ENCODE peak calls at places on chromosomes 12 and 14, in eight cellular contexts. M, F, W, J, D, I, Y and P are unnamed samples. For H3K9me3 and H3K4me1, the result is how much of the 10 kb centered on the place peaks cover.

GRCh38 chr14:58746701-58747100 is 108.9 kb downstream of the DACT1 start:
- DNase-seq in M (no peak), F (no peak), W (no peak), J (no peak), D (no peak), I (no peak), Y (no peak), P (no peak)

GRCh38 chr12:130715996-130716917 is at the start of gene RIMBP2:
- DNase-seq in M (peak), F (peak), W (no peak), J (peak), D (peak), I (no peak), Y (no peak), P (no peak)

GRCh38 chr12:6533653-6534157 is 612 bp upstream of the GAPDH start:
- DNase-seq in M (peak), F (peak), W (peak), J (no peak), D (peak), I (peak), Y (peak), P (no peak)

GRCh38 chr14:96178674-96179321 is 25.8 kb upstream of the BDKRB2 start:
- DNase-seq in M (no peak), F (no peak), W (no peak), J (no peak), D (no peak), I (no peak), Y (no peak), P (no peak)

GRCh38 chr12:7712841-7713442 is 1.7 kb downstream of the DPPA3 start:
- DNase-seq in M (peak), F (no peak), W (no peak), J (no peak), D (no peak), I (no peak), Y (no peak), P (no peak)

GRCh38 chr14:32408018-32408417 is 78.9 kb downstream of the AKAP6 start:
- DNase-seq in M (no peak), F (peak), W (no peak), J (no peak), D (peak), I (no peak), Y (no peak), P (no peak)

GRCh38 chr12:31353730-31354708 is 28.1 kb upstream of the SINHCAF start:
- DNase-seq in M (no peak), F (peak), W (no peak), J (no peak), D (no peak), I (no peak), Y (no peak), P (no peak)

GRCh38 chr12:24742378-24742777 is 206.5 kb downstream of the BCAT1 start:
- DNase-seq in M (no peak), F (no peak), W (no peak), J (no peak), D (peak), I (no peak), Y (no peak), P (no peak)

GRCh38 chr12:132236129-132236929 is 92.1 kb downstream of the NOC4L start:
- DNase-seq in M (no peak), F (no peak), W (no peak), J (no peak), D (no peak), I (no peak), Y (no peak), P (no peak)

GRCh38 chr14:101061411-101062064 is 158.0 kb upstream of the RTL1 start:
- DNase-seq in M (no peak), F (no peak), W (peak), J (no peak), D (no peak), I (no peak), Y (no peak), P (no peak)

GRCh38 chr14:69300601-69301221 is 40.8 kb downstream of the GALNT16 start:
- DNase-seq in M (no peak), F (no peak), W (peak), J (no peak), D (no peak), I (no peak), Y (no peak), P (peak)

GRCh38 chr14:53696217-53696965 is 260.2 kb downstream of the BMP4 start:
- DNase-seq in M (no peak), F (peak), W (no peak), J (peak), D (no peak), I (no peak), Y (no peak), P (no peak)

GRCh38 chr12:131264625-131265024 is 310.9 kb downstream of the ADGRD1 start:
- DNase-seq in M (no peak), F (no peak), W (no peak), J (no peak), D (no peak), I (no peak), Y (no peak), P (no peak)

GRCh38 chr14:50792058-50792477 is 38.9 kb downstream of the NIN start:
- DNase-seq in M (no peak), F (no peak), W (no peak), J (no peak), D (no peak), I (no peak), Y (no peak), P (no peak)

GRCh38 chr12:57621497-57622292 is 10.5 kb downstream of the ARHGEF25 start:
- DNase-seq in M (peak), F (peak), W (peak), J (no peak), D (no peak), I (no peak), Y (peak), P (peak)

GRCh38 chr14:57578427-57579220 is 85.0 kb upstream of the CCDC198 start:
- DNase-seq in M (no peak), F (no peak), W (no peak), J (no peak), D (no peak), I (no peak), Y (no peak), P (no peak)

GRCh38 chr12:114903394-114903748 is 219.4 kb upstream of the TBX3 start:
- DNase-seq in M (no peak), F (no peak), W (no peak), J (no peak), D (no peak), I (no peak), Y (no peak), P (no peak)

GRCh38 chr12:65638324-65638723 is 186.0 kb upstream of the HMGA2 start:
- DNase-seq in M (no peak), F (no peak), W (no peak), J (no peak), D (no peak), I (no peak), Y (no peak), P (no peak)

GRCh38 chr12:29376118-29376517 is 4.9 kb downstream of the ERGIC2 start:
- DNase-seq in M (no peak), F (no peak), W (no peak), J (no peak), D (no peak), I (no peak), Y (no peak), P (no peak)

GRCh38 chr12:52260351-52261210 is 13.9 kb upstream of the KRT86 start:
- DNase-seq in M (no peak), F (no peak), W (no peak), J (no peak), D (no peak), I (no peak), Y (no peak), P (no peak)

GRCh38 chr12:124919646-124920352 is 5.3 kb upstream of the UBC start:
- DNase-seq in M (peak), F (no peak), W (no peak), J (peak), D (no peak), I (no peak), Y (no peak), P (no peak)

GRCh38 chr14:99950191-99950590 is 115.0 kb upstream of the EVL start:
- DNase-seq in M (no peak), F (no peak), W (no peak), J (no peak), D (no peak), I (no peak), Y (no peak), P (no peak)

GRCh38 chr12:28242888-28243633 is 52.8 kb downstream of the CCDC91 start:
- DNase-seq in M (no peak), F (no peak), W (no peak), J (no peak), D (no peak), I (no peak), Y (no peak), P (no peak)

GRCh38 chr14:26597136-26598080 is at the start of gene NOVA1:
- DNase-seq in M (peak), F (peak), W (peak), J (no peak), D (peak), I (peak), Y (no peak), P (no peak)

GRCh38 chr12:45227668-45228067 is 11.8 kb downstream of the ANO6 start:
- DNase-seq in M (no peak), F (no peak), W (no peak), J (no peak), D (no peak), I (no peak), Y (no peak), P (no peak)

GRCh38 chr12:102833687-102834435 is 83.2 kb downstream of the PAH start:
- DNase-seq in M (peak), F (peak), W (no peak), J (no peak), D (no peak), I (no peak), Y (no peak), P (no peak)

GRCh38 chr12:54840293-54840692 is 14.0 kb upstream of the MUCL1 start:
- DNase-seq in M (no peak), F (no peak), W (no peak), J (no peak), D (no peak), I (no peak), Y (no peak), P (no peak)

GRCh38 chr12:106551410-106551809 is 31.4 kb upstream of the RFX4 start:
- DNase-seq in M (no peak), F (no peak), W (no peak), J (no peak), D (no peak), I (no peak), Y (no peak), P (no peak)

GRCh38 chr12:42076976-42077375 is 67.7 kb downstream of the GXYLT1 start:
- DNase-seq in M (no peak), F (no peak), W (no peak), J (no peak), D (no peak), I (no peak), Y (no peak), P (no peak)

GRCh38 chr12:108299516-108299915 is 39.6 kb downstream of the CMKLR1 start:
- DNase-seq in M (no peak), F (no peak), W (no peak), J (no peak), D (no peak), I (no peak), Y (no peak), P (no peak)

GRCh38 chr12:121797937-121798801 is 4.7 kb upstream of the RHOF start:
- DNase-seq in M (no peak), F (peak), W (peak), J (no peak), D (peak), I (peak), Y (no peak), P (no peak)

GRCh38 chr14:64747327-64747726 is 43.1 kb downstream of the PLEKHG3 start:
- DNase-seq in M (no peak), F (no peak), W (no peak), J (no peak), D (no peak), I (no peak), Y (no peak), P (no peak)

GRCh38 chr14:64748521-64748920 is 44.3 kb downstream of the PLEKHG3 start:
- DNase-seq in M (no peak), F (no peak), W (no peak), J (no peak), D (no peak), I (no peak), Y (no peak), P (no peak)

GRCh38 chr14:64745511-64746041 is 41.4 kb downstream of the PLEKHG3 start:
- DNase-seq in M (no peak), F (no peak), W (no peak), J (no peak), D (peak), I (no peak), Y (no peak), P (no peak)

GRCh38 chr14:64748995-64749714 is 44.9 kb downstream of the PLEKHG3 start:
- DNase-seq in M (no peak), F (no peak), W (no peak), J (no peak), D (no peak), I (no peak), Y (no peak), P (no peak)

GRCh38 chr14:64746298-64747250 is 42.4 kb downstream of the PLEKHG3 start:
- DNase-seq in M (no peak), F (no peak), W (no peak), J (no peak), D (no peak), I (no peak), Y (no peak), P (no peak)
- H3K9me3 ChIP-seq in M (under half), F (under half), W (under half), J (under half), D (under half), I (under half), Y (under half), P (under half)

GRCh38 chr12:92551853-92552397 is 150.9 kb upstream of the PLEKHG7 start:
- DNase-seq in M (no peak), F (peak), W (no peak), J (peak), D (no peak), I (no peak), Y (no peak), P (no peak)

GRCh38 chr12:92551210-92551609 is 151.6 kb upstream of the PLEKHG7 start:
- DNase-seq in M (no peak), F (no peak), W (no peak), J (no peak), D (no peak), I (no peak), Y (no peak), P (no peak)

GRCh38 chr12:92552412-92553108 is 150.2 kb upstream of the PLEKHG7 start:
- DNase-seq in M (no peak), F (peak), W (no peak), J (peak), D (no peak), I (no peak), Y (no peak), P (no peak)

GRCh38 chr12:92554316-92554905 is 148.4 kb upstream of the PLEKHG7 start:
- DNase-seq in M (no peak), F (no peak), W (no peak), J (no peak), D (no peak), I (no peak), Y (no peak), P (no peak)

GRCh38 chr12:92553389-92553788 is 149.4 kb upstream of the PLEKHG7 start:
- DNase-seq in M (no peak), F (no peak), W (no peak), J (peak), D (peak), I (no peak), Y (no peak), P (no peak)
- H3K4me1 ChIP-seq in M (under half), F (under half), W (under half), J (under half), D (under half), I (under half), Y (under half), P (under half)

GRCh38 chr14:36751116-36751515 is 89.5 kb downstream of the PAX9 start:
- DNase-seq in M (no peak), F (peak), W (no peak), J (no peak), D (no peak), I (no peak), Y (no peak), P (no peak)

GRCh38 chr14:36746907-36747306 is 85.2 kb downstream of the PAX9 start:
- DNase-seq in M (no peak), F (no peak), W (no peak), J (no peak), D (no peak), I (no peak), Y (no peak), P (no peak)

GRCh38 chr14:36748814-36749213 is 87.2 kb downstream of the PAX9 start:
- DNase-seq in M (no peak), F (no peak), W (no peak), J (no peak), D (no peak), I (no peak), Y (no peak), P (no peak)

GRCh38 chr14:36750244-36750643 is 88.6 kb downstream of the PAX9 start:
- DNase-seq in M (no peak), F (no peak), W (no peak), J (peak), D (no peak), I (no peak), Y (no peak), P (no peak)

DNA sequence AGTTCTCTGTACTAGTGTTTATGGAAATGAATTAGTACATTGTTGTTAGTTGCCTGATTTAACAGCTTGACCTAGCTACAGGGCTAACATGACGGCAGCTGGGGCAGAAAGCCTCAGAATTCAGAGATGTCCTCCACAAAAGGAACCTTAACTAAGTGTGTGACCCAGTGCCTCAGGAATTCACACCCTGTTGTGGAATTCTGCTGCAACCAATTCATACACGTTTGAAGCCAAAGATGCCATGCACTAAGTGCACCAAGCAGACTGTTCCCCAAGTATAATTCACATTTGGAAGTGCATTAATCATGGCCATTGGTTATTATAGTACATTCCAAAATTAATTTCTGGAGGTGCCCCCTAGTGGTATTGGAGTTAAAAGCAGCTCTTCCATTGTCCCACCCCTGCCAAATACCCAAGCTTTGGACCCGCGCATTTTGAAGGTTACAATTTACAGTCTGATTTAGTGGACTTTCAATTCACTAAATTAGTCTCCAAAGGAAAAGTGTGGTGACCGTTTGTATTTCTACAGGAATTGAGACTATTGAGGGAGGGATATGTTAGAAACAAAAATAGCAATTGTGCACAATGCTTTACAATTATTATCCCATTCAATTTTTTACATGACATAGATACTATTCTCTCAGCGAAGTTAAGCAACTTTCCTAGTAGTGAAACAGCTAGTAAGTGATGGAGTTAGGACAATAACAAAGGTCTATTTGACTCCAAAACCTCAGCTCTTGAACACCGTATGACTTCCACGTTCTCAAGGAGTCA is 85.9 kb downstream of the PAX9 start:
- DNase-seq in M (no peak), F (no peak), W (no peak), J (no peak), D (no peak), I (no peak), Y (no peak), P (no peak)
- TF ChIP-seq CTCF in M (peak), F (peak), W (peak), J (peak), D (no peak), I (no peak), Y (peak), P (no peak)

GRCh38 chr14:104322531-104323466 is 184.4 kb downstream of the KIF26A start:
- DNase-seq in M (peak), F (no peak), W (no peak), J (no peak), D (no peak), I (peak), Y (no peak), P (no peak)
- H3K9me3 ChIP-seq in M (under half), F (under half), W (under half), J (under half), D (under half), I (under half), Y (under half), P (under half)

GRCh38 chr12:62726471-62726980 is 208.4 kb downstream of the PPM1H start:
- DNase-seq in M (no peak), F (no peak), W (no peak), J (no peak), D (no peak), I (no peak), Y (no peak), P (no peak)
- H3K4me1 ChIP-seq in M (under half), F (under half), W (under half), J (under half), D (under half), I (under half), Y (half or more), P (under half)

DNA sequence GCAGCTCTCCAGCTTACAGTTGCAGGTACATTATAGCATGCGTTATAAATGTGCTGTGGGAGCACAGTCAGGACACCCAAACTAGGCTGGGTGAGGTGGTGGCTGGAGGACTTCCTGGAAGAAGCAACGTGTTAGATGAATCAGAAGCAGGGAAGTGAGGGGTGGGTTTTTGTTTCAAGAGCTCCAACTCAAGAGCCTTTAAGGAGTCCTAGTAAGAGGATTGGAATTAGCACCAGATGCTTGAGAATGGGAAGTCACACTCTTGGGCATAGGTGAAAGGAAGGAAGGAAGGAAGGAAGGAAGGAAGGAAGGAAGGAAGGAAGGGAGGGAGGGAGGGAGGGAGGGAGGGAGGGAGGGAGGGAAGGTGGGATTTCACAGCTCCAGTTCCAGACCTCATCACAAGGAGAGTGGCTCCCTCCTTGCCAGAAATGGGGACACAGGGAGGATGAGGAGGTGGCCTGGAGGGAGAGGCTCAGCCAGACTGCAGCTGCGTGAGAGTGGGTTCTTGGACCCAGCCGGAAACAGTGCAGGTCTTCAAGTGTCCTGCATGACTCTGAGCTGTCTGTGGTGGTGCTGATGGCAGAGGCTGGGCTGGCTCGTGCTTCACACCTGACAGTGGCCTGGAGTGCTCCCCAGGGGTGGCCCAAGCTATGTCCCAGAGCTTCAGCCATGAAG is 115.7 kb upstream of the GSC start:
- DNase-seq in M (no peak), F (no peak), W (no peak), J (no peak), D (no peak), I (no peak), Y (no peak), P (no peak)
- TF ChIP-seq CTCF in M (no peak), F (no peak), W (no peak), J (no peak), D (no peak), I (no peak), Y (no peak), P (no peak)

GRCh38 chr12:34606749-34607519 is 584.6 kb downstream of the ALG10 start:
- DNase-seq in M (no peak), F (no peak), W (no peak), J (no peak), D (no peak), I (peak), Y (no peak), P (no peak)

GRCh38 chr12:34604227-34604626 is 581.9 kb downstream of the ALG10 start:
- DNase-seq in M (no peak), F (no peak), W (peak), J (no peak), D (no peak), I (peak), Y (no peak), P (no peak)

GRCh38 chr12:34605955-34606748 is 583.9 kb downstream of the ALG10 start:
- DNase-seq in M (no peak), F (no peak), W (no peak), J (no peak), D (no peak), I (peak), Y (no peak), P (no peak)

GRCh38 chr12:34604631-34605509 is 582.6 kb downstream of the ALG10 start:
- DNase-seq in M (peak), F (no peak), W (peak), J (no peak), D (no peak), I (peak), Y (no peak), P (no peak)

GRCh38 chr12:34605510-34605887 is 583.2 kb downstream of the ALG10 start:
- DNase-seq in M (no peak), F (no peak), W (no peak), J (no peak), D (no peak), I (no peak), Y (no peak), P (no peak)
- H3K9me3 ChIP-seq in M (half or more), F (under half), W (under half), J (under half), D (under half), I (half or more), Y (under half), P (under half)

GRCh38 chr12:119676022-119676421 is 8.1 kb downstream of the PRKAB1 start:
- DNase-seq in M (no peak), F (no peak), W (no peak), J (no peak), D (no peak), I (no peak), Y (no peak), P (no peak)
- H3K4me1 ChIP-seq in M (under half), F (under half), W (under half), J (under half), D (under half), I (half or more), Y (under half), P (under half)

GRCh38 chr14:21902561-21903199 is 229.1 kb upstream of the OR4E1 start:
- DNase-seq in M (peak), F (no peak), W (no peak), J (peak), D (no peak), I (no peak), Y (no peak), P (peak)
- TF ChIP-seq CTCF in M (peak), F (peak), W (no peak), J (no peak), D (no peak), I (no peak), Y (no peak), P (peak)